ENCODE peak calls at places on chromosomes 12 and 14, in ten cellular contexts. H is activated naive CD4-positive, alpha-beta T cell treated with Interleukin-2 at 50 U/mL for 16 hours; B is activated CD4-positive, alpha-beta T cell treated with anti-CD3 and anti-CD28 coated beads, Interleukin-2, amount 50 U/mL, for 4 hours; E is omental fat pad; M is activated gamma-delta T cell; R is neural crest cell; Q is BJ; F is hepatic stellate cell; U is hippocampal formation; T is M059J. V is an unnamed sample.

GRCh38 chr14:69996197-69996596 is 117.0 kb downstream of the SMOC1 start:
- DNase-seq in H (no peak), B (no peak), E (no peak), M (no peak), R (no peak), Q (no peak), F (no peak), U (no peak), T (peak; percentile 55), V (no peak)

GRCh38 chr14:104085889-104086201 is 345 bp downstream of the ASPG start:
- DNase-seq in H (no peak), B (no peak), E (peak; percentile 12), M (no peak), R (no peak), Q (no peak), F (no peak), U (no peak), T (no peak), V (no peak)

GRCh38 chr12:128613821-128614220 is 209.9 kb downstream of the SLC15A4 start:
- DNase-seq in H (no peak), B (no peak), E (no peak), M (no peak), R (no peak), Q (no peak), F (no peak), U (no peak), T (no peak), V (no peak)

GRCh38 chr12:42810006-42810405 is 220.5 kb upstream of the PRICKLE1 start:
- DNase-seq in H (no peak), B (no peak), E (no peak), M (no peak), R (no peak), Q (no peak), F (no peak), U (no peak), T (peak; percentile 75), V (no peak)

GRCh38 chr12:56261503-56262230 is 3.5 kb upstream of the ANKRD52 start:
- DNase-seq in H (no peak), B (no peak), E (no peak), M (no peak), R (no peak), Q (peak; percentile 79), F (peak; percentile 72), U (no peak), T (peak; percentile 85), V (no peak)

GRCh38 chr14:77133718-77134338 is 7.8 kb downstream of the ZDHHC22 start:
- DNase-seq in H (peak; percentile 45), B (peak; percentile 25), E (no peak), M (no peak), R (peak; percentile 73), Q (no peak), F (peak; percentile 73), U (no peak), T (peak; percentile 26), V (peak; percentile 33)

GRCh38 chr14:33532581-33532980 is 418.3 kb downstream of the EGLN3 start:
- DNase-seq in H (no peak), B (no peak), E (no peak), M (no peak), R (no peak), Q (no peak), F (no peak), U (no peak), T (no peak), V (no peak)

GRCh38 chr14:46651526-46652144 is at the start of gene RPL10L:
- DNase-seq in H (no peak), B (no peak), E (no peak), M (no peak), R (no peak), Q (no peak), F (no peak), U (no peak), T (no peak), V (no peak)

GRCh38 chr14:32382704-32383103 is 53.6 kb downstream of the AKAP6 start:
- DNase-seq in H (no peak), B (no peak), E (no peak), M (no peak), R (no peak), Q (no peak), F (no peak), U (peak; percentile 29), T (peak; percentile 23), V (no peak)

GRCh38 chr12:55671746-55672145 is 35.1 kb downstream of the OR10P1 start:
- DNase-seq in H (no peak), B (no peak), E (no peak), M (no peak), R (no peak), Q (no peak), F (no peak), U (no peak), T (no peak), V (no peak)

GRCh38 chr14:53146739-53147138 is 6.4 kb downstream of the DDHD1 start:
- DNase-seq in H (no peak), B (no peak), E (no peak), M (no peak), R (no peak), Q (no peak), F (no peak), U (no peak), T (no peak), V (no peak)

GRCh38 chr12:113647048-113647447 is 175.4 kb upstream of the LHX5 start:
- DNase-seq in H (no peak), B (no peak), E (no peak), M (no peak), R (peak; percentile 28), Q (no peak), F (no peak), U (no peak), T (peak; percentile 7), V (no peak)

GRCh38 chr12:79174656-79175055 is 310.1 kb downstream of the SYT1 start:
- DNase-seq in H (no peak), B (no peak), E (no peak), M (no peak), R (no peak), Q (peak; percentile 9), F (peak; percentile 4), U (peak; percentile 56), T (peak; percentile 46), V (no peak)